ENCODE peak calls at places on chromosomes 2 and 18, in four cellular contexts. I is OCI-M1, M is sciatic nerve, U is C1 segment of cervical spinal cord. S is an unnamed sample.

GRCh38 chr2:171407030-171407707 is 26.6 kb downstream of the METTL8 start:
- DNase-seq in M (no peak), U (no peak), I (peak), S (no peak)

GRCh38 chr2:232875256-232876070 is 5.4 kb downstream of the SNORC start:
- DNase-seq in M (peak), U (peak), I (no peak), S (peak)

GRCh38 chr2:121529439-121530209 is 1.1 kb upstream of the RNU4ATAC start:
- DNase-seq in U (peak), M (peak), I (peak), S (no peak)

GRCh38 chr18:79750980-79751571 is 46.7 kb upstream of the KCNG2 start:
- DNase-seq in I (no peak), U (no peak), M (peak), S (peak)

GRCh38 chr2:203914546-203915169 is 21.9 kb upstream of the ICOS start:
- DNase-seq in U (no peak), M (no peak), I (no peak), S (no peak)

GRCh38 chr18:35736696-35737095 is 155.2 kb downstream of the GALNT1 start:
- DNase-seq in U (no peak), M (no peak), I (no peak), S (no peak)

GRCh38 chr2:75432761-75433361 is 127.9 kb downstream of the EVA1A start:
- DNase-seq in M (no peak), U (no peak), I (peak), S (peak)

GRCh38 chr2:148814143-148814852 is 60.7 kb upstream of the KIF5C start:
- DNase-seq in I (peak), M (no peak), U (no peak), S (no peak)

GRCh38 chr2:11542275-11542819 is 8.5 kb downstream of the GREB1 start:
- DNase-seq in I (no peak), U (no peak), M (no peak), S (no peak)

GRCh38 chr2:155315768-155316167 is 617.3 kb downstream of the KCNJ3 start:
- DNase-seq in M (no peak), U (no peak), I (no peak), S (no peak)

GRCh38 chr2:223837290-223838061 is at the start of gene AP1S3:
- DNase-seq in M (peak), I (peak), U (peak), S (peak)

GRCh38 chr2:147181351-147182029 is 663.3 kb upstream of the ACVR2A start:
- DNase-seq in I (no peak), U (no peak), M (no peak), S (no peak)

GRCh38 chr2:171411791-171412483 is 21.9 kb downstream of the METTL8 start:
- DNase-seq in M (no peak), I (no peak), U (no peak), S (no peak)

GRCh38 chr2:214104219-214104618 is 306.6 kb upstream of the VWC2L start:
- DNase-seq in U (no peak), I (no peak), M (no peak), S (no peak)

GRCh38 chr18:28143725-28144124 is 33.2 kb downstream of the CDH2 start:
- DNase-seq in I (no peak), M (no peak), U (no peak), S (no peak)

GRCh38 chr2:3368261-3368722 is 9.3 kb downstream of the EIPR1 start:
- DNase-seq in U (no peak), M (no peak), I (no peak), S (no peak)

GRCh38 chr2:234911271-234911670 is 40.5 kb upstream of the SH3BP4 start:
- DNase-seq in U (no peak), I (no peak), M (no peak), S (no peak)

GRCh38 chr2:10005461-10005860 is 37.9 kb upstream of the KLF11 start:
- DNase-seq in M (no peak), U (no peak), I (no peak), S (no peak)

GRCh38 chr2:128327180-128327964 is 8.7 kb upstream of the HS6ST1 start:
- DNase-seq in U (no peak), M (no peak), I (no peak), S (no peak)

GRCh38 chr2:206614825-206615224 is 27.5 kb upstream of the FAM237A start:
- DNase-seq in U (no peak), I (peak), M (no peak), S (no peak)

GRCh38 chr2:227766361-227766883 is 20.7 kb downstream of the SCYGR8 start:
- DNase-seq in I (peak), U (peak), M (peak), S (peak)

GRCh38 chr18:25351773-25352628 is at the start of gene ZNF521:
- DNase-seq in I (peak), M (peak), U (peak), S (peak)

GRCh38 chr2:130378206-130378897 is 22.5 kb downstream of the PTPN18 start:
- DNase-seq in I (no peak), U (no peak), M (no peak), S (no peak)

GRCh38 chr2:226661789-226662545 is 137.7 kb downstream of the IRS1 start:
- DNase-seq in M (no peak), I (peak), U (no peak), S (no peak)

GRCh38 chr18:3584897-3585460 is 135.0 kb downstream of the TGIF1 start:
- DNase-seq in M (no peak), U (no peak), I (peak), S (no peak)

GRCh38 chr2:220512419-220512818 is 885.0 kb downstream of the SLC4A3 start:
- DNase-seq in M (no peak), I (no peak), U (no peak), S (no peak)